ENCODE peak calls at places on chromosomes 5 and 9, in six cellular contexts. One of them, this sample, is unnamed.

GRCh38 chr5:83718195-83718825 is 2.3 kb downstream of the HAPLN1 start:
- DNase-seq in H1: no peak
- DNase-seq in mesenchymal stem cell: peak
- DNase-seq in trophoblast cell: peak
- DNase-seq in H9: peak
- DNase-seq in IMR-90: peak
- DNase-seq in this sample: peak

GRCh38 chr9:121992571-121993212 is 100.4 kb downstream of the TTLL11 start:
- DNase-seq in IMR-90: peak
- DNase-seq in mesenchymal stem cell: peak
- DNase-seq in H1: no peak
- DNase-seq in trophoblast cell: peak
- DNase-seq in H9: peak
- DNase-seq in this sample: peak

GRCh38 chr9:95028855-95029219 is 288.7 kb downstream of the FANCC start:
- DNase-seq in IMR-90: no peak
- DNase-seq in H9: no peak
- DNase-seq in H1: no peak
- DNase-seq in mesenchymal stem cell: no peak
- DNase-seq in trophoblast cell: no peak
- DNase-seq in this sample: no peak

GRCh38 chr5:95365302-95366095 is 25.7 kb upstream of the FAM81B start:
- DNase-seq in mesenchymal stem cell: no peak
- DNase-seq in H9: no peak
- DNase-seq in trophoblast cell: no peak
- DNase-seq in IMR-90: no peak
- DNase-seq in H1: no peak
- DNase-seq in this sample: no peak

GRCh38 chr9:113912816-113913215 is 36.7 kb downstream of the ZNF618 start:
- DNase-seq in H9: no peak
- DNase-seq in mesenchymal stem cell: peak
- DNase-seq in IMR-90: no peak
- DNase-seq in trophoblast cell: no peak
- DNase-seq in H1: peak
- DNase-seq in this sample: no peak

GRCh38 chr5:90877049-90877448 is 318.5 kb downstream of the ADGRV1 start:
- DNase-seq in mesenchymal stem cell: no peak
- DNase-seq in H9: no peak
- DNase-seq in IMR-90: no peak
- DNase-seq in trophoblast cell: peak
- DNase-seq in H1: no peak
- DNase-seq in this sample: no peak

GRCh38 chr9:94611638-94612068 is 18.0 kb upstream of the FBP2 start:
- DNase-seq in IMR-90: no peak
- DNase-seq in H1: no peak
- DNase-seq in trophoblast cell: no peak
- DNase-seq in H9: no peak
- DNase-seq in mesenchymal stem cell: no peak
- DNase-seq in this sample: no peak

GRCh38 chr9:70110194-70111041 is 66.8 kb downstream of the MAMDC2 start:
- DNase-seq in trophoblast cell: no peak
- DNase-seq in H1: no peak
- DNase-seq in mesenchymal stem cell: peak
- DNase-seq in IMR-90: peak
- DNase-seq in H9: no peak
- DNase-seq in this sample: no peak

GRCh38 chr5:151068571-151069197 is 12.2 kb downstream of the TNIP1 start:
- DNase-seq in mesenchymal stem cell: peak
- DNase-seq in IMR-90: peak
- DNase-seq in H1: no peak
- DNase-seq in H9: no peak
- DNase-seq in trophoblast cell: no peak
- DNase-seq in this sample: no peak

GRCh38 chr9:86181379-86182315 is 77.8 kb downstream of the C9orf153 start:
- DNase-seq in mesenchymal stem cell: no peak
- DNase-seq in trophoblast cell: no peak
- DNase-seq in H9: no peak
- DNase-seq in H1: no peak
- DNase-seq in IMR-90: no peak
- DNase-seq in this sample: no peak

GRCh38 chr5:149338364-149338763 is 6.9 kb upstream of the GRPEL2 start:
- DNase-seq in mesenchymal stem cell: no peak
- DNase-seq in H9: no peak
- DNase-seq in IMR-90: no peak
- DNase-seq in trophoblast cell: no peak
- DNase-seq in H1: no peak
- DNase-seq in this sample: no peak

GRCh38 chr5:168877132-168877895 is 298.1 kb upstream of the PANK3 start:
- DNase-seq in IMR-90: no peak
- DNase-seq in H1: no peak
- DNase-seq in H9: no peak
- DNase-seq in trophoblast cell: no peak
- DNase-seq in mesenchymal stem cell: no peak
- DNase-seq in this sample: no peak

GRCh38 chr5:74612059-74612458 is 28.5 kb downstream of the ENC1 start:
- DNase-seq in mesenchymal stem cell: no peak
- DNase-seq in IMR-90: no peak
- DNase-seq in trophoblast cell: no peak
- DNase-seq in H9: no peak
- DNase-seq in H1: no peak
- DNase-seq in this sample: no peak

GRCh38 chr5:75890546-75890945 is 173.3 kb upstream of the POC5 start:
- DNase-seq in H1: no peak
- DNase-seq in mesenchymal stem cell: no peak
- DNase-seq in trophoblast cell: no peak
- DNase-seq in H9: no peak
- DNase-seq in IMR-90: no peak
- DNase-seq in this sample: no peak
- H3K14ac ChIP-seq in H1: no peak
- H3K14ac ChIP-seq in mesenchymal stem cell: no peak
- H3K14ac ChIP-seq in trophoblast cell: no peak
- H3K14ac ChIP-seq in H9: no peak
- H3K14ac ChIP-seq in IMR-90: no peak
- H3K14ac ChIP-seq in this sample: no peak

GRCh38 chr5:142325677-142326479 is 1.1 kb upstream of the SPRY4 start:
- DNase-seq in mesenchymal stem cell: peak
- DNase-seq in H1: peak
- DNase-seq in trophoblast cell: peak
- DNase-seq in H9: peak
- DNase-seq in IMR-90: peak
- DNase-seq in this sample: peak
- H2BK120ac ChIP-seq in mesenchymal stem cell: peak
- H2BK120ac ChIP-seq in H1: peak
- H2BK120ac ChIP-seq in trophoblast cell: peak
- H2BK120ac ChIP-seq in H9: peak
- H2BK120ac ChIP-seq in IMR-90: peak
- H2BK120ac ChIP-seq in this sample: peak

GRCh38 chr9:12667892-12668291 is 25.3 kb upstream of the TYRP1 start:
- DNase-seq in IMR-90: no peak
- DNase-seq in H1: no peak
- DNase-seq in trophoblast cell: no peak
- DNase-seq in mesenchymal stem cell: no peak
- DNase-seq in H9: no peak
- DNase-seq in this sample: no peak
- H3K14ac ChIP-seq in IMR-90: no peak
- H3K14ac ChIP-seq in H1: no peak
- H3K14ac ChIP-seq in trophoblast cell: no peak
- H3K14ac ChIP-seq in mesenchymal stem cell: no peak
- H3K14ac ChIP-seq in H9: no peak
- H3K14ac ChIP-seq in this sample: no peak

DNA sequence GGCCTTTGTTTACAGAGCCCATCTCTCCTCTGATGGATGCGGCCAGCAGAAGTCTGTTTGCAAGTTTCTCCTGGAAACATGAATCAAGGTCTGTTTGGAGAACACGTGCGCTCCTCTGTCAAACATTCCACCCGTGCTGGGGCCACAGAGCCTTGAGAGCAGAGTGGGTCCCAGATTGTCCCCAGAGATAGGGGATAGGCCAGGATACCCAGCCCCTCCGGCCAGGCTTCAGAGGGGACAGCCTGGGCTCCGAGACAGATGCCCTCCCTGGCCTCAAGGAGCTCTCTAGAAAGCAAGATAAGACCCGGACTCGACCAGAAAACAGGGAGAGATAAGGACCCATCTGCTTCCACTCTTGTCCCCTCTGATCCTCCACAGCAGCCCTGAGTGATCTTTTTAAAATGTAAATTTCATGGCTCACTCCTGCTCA is 40.4 kb upstream of the HAND1 start:
- DNase-seq in H1: no peak
- DNase-seq in IMR-90: no peak
- DNase-seq in H9: no peak
- DNase-seq in mesenchymal stem cell: no peak
- DNase-seq in trophoblast cell: no peak
- DNase-seq in this sample: no peak
- H2BK120ac ChIP-seq in H1: no peak
- H2BK120ac ChIP-seq in IMR-90: no peak
- H2BK120ac ChIP-seq in H9: no peak
- H2BK120ac ChIP-seq in mesenchymal stem cell: no peak
- H2BK120ac ChIP-seq in trophoblast cell: peak
- H2BK120ac ChIP-seq in this sample: no peak

GRCh38 chr5:71701409-71701808 is 17.7 kb upstream of the CARTPT start:
- DNase-seq in H1: no peak
- DNase-seq in trophoblast cell: no peak
- DNase-seq in H9: no peak
- DNase-seq in mesenchymal stem cell: no peak
- DNase-seq in IMR-90: no peak
- DNase-seq in this sample: no peak

GRCh38 chr5:71705416-71705815 is 13.7 kb upstream of the CARTPT start:
- DNase-seq in mesenchymal stem cell: no peak
- DNase-seq in trophoblast cell: no peak
- DNase-seq in IMR-90: no peak
- DNase-seq in H9: no peak
- DNase-seq in H1: no peak
- DNase-seq in this sample: no peak

GRCh38 chr5:71700803-71701202 is 18.3 kb upstream of the CARTPT start:
- DNase-seq in mesenchymal stem cell: no peak
- DNase-seq in H1: no peak
- DNase-seq in IMR-90: no peak
- DNase-seq in trophoblast cell: no peak
- DNase-seq in H9: no peak
- DNase-seq in this sample: no peak

GRCh38 chr5:71706906-71707305 is 12.2 kb upstream of the CARTPT start:
- DNase-seq in mesenchymal stem cell: no peak
- DNase-seq in IMR-90: no peak
- DNase-seq in trophoblast cell: no peak
- DNase-seq in H1: no peak
- DNase-seq in H9: no peak
- DNase-seq in this sample: no peak

DNA sequence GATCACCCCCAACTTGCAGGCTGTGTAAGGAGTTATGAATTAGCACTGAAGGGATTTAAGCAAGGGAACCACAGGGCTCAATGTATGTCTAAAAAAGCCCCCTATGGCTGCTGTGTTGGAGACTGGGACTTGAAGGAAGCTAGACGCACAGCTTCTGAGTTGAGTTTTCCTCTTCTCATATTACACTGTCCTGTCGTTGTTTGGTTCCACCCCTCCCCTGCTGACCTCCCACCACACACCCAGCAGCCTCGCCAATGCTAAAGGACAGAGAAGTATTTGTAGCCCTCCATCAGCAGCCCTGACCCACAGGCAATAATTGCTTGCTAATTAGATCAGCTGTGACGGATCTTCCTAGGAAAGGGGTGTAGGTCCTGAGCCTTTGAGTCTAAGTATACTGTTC is 15.1 kb upstream of the CARTPT start:
- DNase-seq in H1: no peak
- DNase-seq in IMR-90: no peak
- DNase-seq in mesenchymal stem cell: no peak
- DNase-seq in H9: peak
- DNase-seq in trophoblast cell: no peak
- DNase-seq in this sample: peak
- H3K14ac ChIP-seq in H1: no peak
- H3K14ac ChIP-seq in IMR-90: no peak
- H3K14ac ChIP-seq in mesenchymal stem cell: no peak
- H3K14ac ChIP-seq in H9: no peak
- H3K14ac ChIP-seq in trophoblast cell: no peak
- H3K14ac ChIP-seq in this sample: no peak

GRCh38 chr5:16880547-16880946 is 55.5 kb downstream of the MYO10 start:
- DNase-seq in H9: no peak
- DNase-seq in H1: no peak
- DNase-seq in trophoblast cell: no peak
- DNase-seq in mesenchymal stem cell: no peak
- DNase-seq in IMR-90: no peak
- DNase-seq in this sample: no peak
- H2BK120ac ChIP-seq in H9: no peak
- H2BK120ac ChIP-seq in H1: no peak
- H2BK120ac ChIP-seq in trophoblast cell: no peak
- H2BK120ac ChIP-seq in mesenchymal stem cell: no peak
- H2BK120ac ChIP-seq in IMR-90: no peak
- H2BK120ac ChIP-seq in this sample: no peak

GRCh38 chr5:154042751-154043150 is 4.0 kb downstream of the MFAP3 start:
- DNase-seq in mesenchymal stem cell: no peak
- DNase-seq in trophoblast cell: no peak
- DNase-seq in IMR-90: no peak
- DNase-seq in H1: no peak
- DNase-seq in H9: no peak
- DNase-seq in this sample: no peak

GRCh38 chr5:154038241-154038603 is 488 bp downstream of the FAM114A2 start:
- DNase-seq in mesenchymal stem cell: no peak
- DNase-seq in H9: no peak
- DNase-seq in trophoblast cell: no peak
- DNase-seq in H1: no peak
- DNase-seq in IMR-90: no peak
- DNase-seq in this sample: no peak

GRCh38 chr5:154039458-154039829 is 677 bp downstream of the MFAP3 start:
- DNase-seq in IMR-90: no peak
- DNase-seq in H9: no peak
- DNase-seq in trophoblast cell: no peak
- DNase-seq in H1: no peak
- DNase-seq in mesenchymal stem cell: no peak
- DNase-seq in this sample: no peak

GRCh38 chr5:154034944-154035343 is 3.8 kb downstream of the FAM114A2 start:
- DNase-seq in trophoblast cell: no peak
- DNase-seq in H1: no peak
- DNase-seq in IMR-90: no peak
- DNase-seq in mesenchymal stem cell: no peak
- DNase-seq in H9: no peak
- DNase-seq in this sample: no peak

DNA sequence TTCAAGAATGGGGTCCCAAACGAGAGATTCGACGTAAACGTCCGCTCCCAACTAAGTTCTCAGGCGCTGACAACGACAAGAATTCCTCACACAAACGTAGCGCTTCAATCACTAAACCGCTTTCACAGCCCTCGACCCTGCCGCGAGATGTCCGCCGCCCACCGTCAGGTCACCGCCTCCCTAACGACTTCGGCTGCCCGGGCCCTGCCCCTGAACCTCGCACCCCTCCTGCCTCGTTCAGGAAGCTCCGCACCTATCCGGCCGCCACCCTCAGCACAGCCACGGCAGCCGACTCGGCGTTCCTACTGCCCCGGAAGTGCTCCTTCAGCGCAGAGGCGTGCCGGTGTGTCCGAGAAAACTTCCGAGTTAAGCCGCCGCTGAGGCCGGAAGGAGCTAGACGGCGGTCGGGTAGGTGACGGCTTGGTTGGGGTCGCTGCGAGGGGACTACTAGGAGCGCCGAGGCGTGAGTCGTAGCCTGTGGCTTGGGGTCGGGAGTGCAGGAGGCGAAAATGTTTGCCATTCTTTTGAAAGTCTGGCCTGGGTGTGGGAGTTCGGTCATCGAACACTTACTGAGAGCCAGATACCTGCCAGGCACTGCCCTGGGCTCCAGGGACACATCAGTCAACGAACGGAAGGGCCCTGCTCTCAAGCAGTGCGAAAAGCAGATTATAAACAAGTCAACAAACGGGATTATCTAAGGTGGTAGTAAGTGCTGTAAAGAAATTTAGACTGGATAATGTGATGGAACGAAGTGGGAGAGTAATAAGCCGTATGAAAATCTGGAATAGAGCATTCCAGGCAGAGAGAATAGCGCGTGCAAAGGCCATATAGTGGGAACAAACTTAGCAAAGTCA is at the start of the genes FAM114A2 and MFAP3:
- DNase-seq in H9: peak
- DNase-seq in IMR-90: peak
- DNase-seq in mesenchymal stem cell: peak
- DNase-seq in trophoblast cell: peak
- DNase-seq in H1: peak
- DNase-seq in this sample: peak
- H3K14ac ChIP-seq in H9: no peak
- H3K14ac ChIP-seq in IMR-90: peak
- H3K14ac ChIP-seq in mesenchymal stem cell: peak
- H3K14ac ChIP-seq in trophoblast cell: peak
- H3K14ac ChIP-seq in H1: no peak
- H3K14ac ChIP-seq in this sample: no peak